ENCODE peak calls at places on chromosome 3, in eight cellular contexts. N is NCI-H2107; D is B cell; T is activated CD8-positive, alpha-beta memory T cell treated with anti-CD3 and anti-CD28 coated beads for 1 hour; U is skeletal muscle cell; H is mucosa of descending colon; F is AG09309; Z is stomach. K is an unnamed sample.

GRCh38 chr3:114408763-114409162 is 114.9 kb downstream of the TIGIT start:
- DNase-seq in N (peak; percentile 64), D (no peak), T (no peak), U (no peak), H (no peak), F (no peak), Z (no peak), K (no peak)

GRCh38 chr3:66938338-66938963 is 59.7 kb upstream of the KBTBD8 start:
- DNase-seq in N (peak; percentile 2), D (peak; percentile 58), T (no peak), U (peak; percentile 25), H (peak; percentile 70), F (peak; percentile 28), Z (no peak), K (peak; percentile 35)

GRCh38 chr3:53593611-53594010 is 99.2 kb downstream of the CACNA1D start:
- DNase-seq in N (no peak), D (no peak), T (no peak), U (no peak), H (no peak), F (no peak), Z (no peak), K (no peak)

GRCh38 chr3:57556459-57557087 is 499 bp downstream of the PDE12 start:
- DNase-seq in N (no peak), D (peak; percentile 42), T (no peak), U (no peak), H (peak; percentile 41), F (no peak), Z (peak; percentile 39), K (peak; percentile 52)

GRCh38 chr3:175932586-175932985 is 1073.5 kb downstream of the NAALADL2 start:
- DNase-seq in N (no peak), D (no peak), T (no peak), U (peak; percentile 14), H (no peak), F (no peak), Z (no peak), K (no peak)

GRCh38 chr3:14266361-14266760 is 87.7 kb downstream of the LSM3 start:
- DNase-seq in N (no peak), D (no peak), T (no peak), U (peak; percentile 86), H (peak; percentile 31), F (peak; percentile 90), Z (no peak), K (no peak)

GRCh38 chr3:29949131-29949530 is 657.3 kb upstream of the TGFBR2 start:
- DNase-seq in N (no peak), D (no peak), T (no peak), U (no peak), H (no peak), F (no peak), Z (no peak), K (no peak)

GRCh38 chr3:9213019-9213646 is 36.3 kb downstream of the SRGAP3 start:
- DNase-seq in N (no peak), D (no peak), T (no peak), U (no peak), H (no peak), F (no peak), Z (no peak), K (no peak)

GRCh38 chr3:55601366-55602080 is 114.4 kb upstream of the WNT5A start:
- DNase-seq in N (no peak), D (no peak), T (no peak), U (no peak), H (no peak), F (no peak), Z (no peak), K (no peak)

GRCh38 chr3:36317915-36318314 is 62.4 kb upstream of the STAC start:
- DNase-seq in N (no peak), D (no peak), T (no peak), U (no peak), H (no peak), F (no peak), Z (no peak), K (peak; percentile 4)

GRCh38 chr3:27721717-27722564 is at the start of gene EOMES:
- DNase-seq in N (no peak), D (no peak), T (peak; percentile 58), U (no peak), H (peak; percentile 43), F (no peak), Z (peak; percentile 47), K (peak; percentile 75)